ENCODE peak calls at places on chromosomes 7 and 10, in seven cellular contexts. N is GM12865; T is CD4-positive, alpha-beta T cell; W is fibroblast of pulmonary artery; K is GM13976; Q is astrocyte of the cerebellum; A is brain microvascular endothelial cell. U is an unnamed sample.

GRCh38 chr7:73703985-73704639 is 15.4 kb downstream of the STX1A start:
- DNase-seq in N (no peak), T (no peak), W (peak; percentile 31), K (peak; percentile 80), Q (no peak), A (peak; percentile 60), U (no peak)

GRCh38 chr7:132750530-132751281 is 174.4 kb upstream of the PLXNA4 start:
- DNase-seq in N (no peak), T (no peak), W (no peak), K (no peak), Q (no peak), A (no peak), U (no peak)

GRCh38 chr7:14835399-14835798 is 67.2 kb downstream of the DGKB start:
- DNase-seq in N (no peak), T (no peak), W (no peak), K (no peak), Q (no peak), A (no peak), U (no peak)

GRCh38 chr10:114548662-114549061 is 109.4 kb downstream of the ABLIM1 start:
- DNase-seq in N (peak; percentile 41), T (no peak), W (peak; percentile 83), K (no peak), Q (no peak), A (peak; percentile 53), U (no peak)

GRCh38 chr10:90968448-90969086 is 47.7 kb upstream of the ANKRD1 start:
- DNase-seq in N (no peak), T (no peak), W (peak; percentile 68), K (no peak), Q (peak; percentile 63), A (peak; percentile 24), U (no peak)

GRCh38 chr7:31249671-31250070 is 90.9 kb downstream of the NEUROD6 start:
- DNase-seq in N (no peak), T (no peak), W (no peak), K (no peak), Q (no peak), A (no peak), U (no peak)

GRCh38 chr7:43513236-43513635 is 69.7 kb upstream of the STK17A start:
- DNase-seq in N (no peak), T (no peak), W (no peak), K (no peak), Q (no peak), A (no peak), U (no peak)

GRCh38 chr7:18570890-18571478 is 75.4 kb downstream of the HDAC9 start:
- DNase-seq in N (no peak), T (no peak), W (peak; percentile 74), K (no peak), Q (peak; percentile 49), A (peak; percentile 31), U (no peak)

GRCh38 chr7:112089551-112089950 is 116.6 kb downstream of the DOCK4 start:
- DNase-seq in N (no peak), T (no peak), W (no peak), K (no peak), Q (no peak), A (no peak), U (no peak)

GRCh38 chr10:36256166-36256565 is 614.1 kb upstream of the FZD8 start:
- DNase-seq in N (no peak), T (no peak), W (peak; percentile 73), K (no peak), Q (no peak), A (no peak), U (no peak)

GRCh38 chr7:95875519-95875918 is 103.2 kb downstream of the DYNC1I1 start:
- DNase-seq in N (no peak), T (no peak), W (no peak), K (no peak), Q (no peak), A (no peak), U (no peak)

GRCh38 chr10:74650613-74651012 is 175.8 kb upstream of the KAT6B start:
- DNase-seq in N (no peak), T (no peak), W (no peak), K (peak; percentile 46), Q (no peak), A (no peak), U (no peak)

GRCh38 chr10:84194424-84195043 is at the start of gene CDHR1:
- DNase-seq in N (peak; percentile 70), T (no peak), W (no peak), K (peak; percentile 85), Q (no peak), A (no peak), U (no peak)

GRCh38 chr7:28579571-28579970 is 167.3 kb downstream of the CREB5 start:
- DNase-seq in N (no peak), T (no peak), W (no peak), K (no peak), Q (no peak), A (peak; percentile 34), U (no peak)

GRCh38 chr7:117110480-117111315 is 157.4 kb downstream of the ST7 start:
- DNase-seq in N (peak; percentile 75), T (peak; percentile 6), W (no peak), K (peak; percentile 62), Q (no peak), A (no peak), U (no peak)

GRCh38 chr7:111499027-111499426 is 63.3 kb downstream of the IMMP2L start:
- DNase-seq in N (no peak), T (no peak), W (peak; percentile 43), K (no peak), Q (peak; percentile 6), A (peak; percentile 89), U (no peak)

GRCh38 chr10:97333351-97333600 is 1.3 kb downstream of the FRAT2 start:
- DNase-seq in N (peak; percentile 54), T (no peak), W (peak; percentile 51), K (no peak), Q (peak; percentile 22), A (no peak), U (no peak)
- TF ChIP-seq CTCF in N (no peak), T (no peak), W (peak; percentile 14), K (no peak), Q (peak; percentile 28), A (peak; percentile 48), U (no peak)

GRCh38 chr10:66925896-66926719 is at the start of gene LRRTM3:
- DNase-seq in N (peak; percentile 80), T (no peak), W (peak; percentile 80), K (peak; percentile 66), Q (peak; percentile 69), A (peak; percentile 88), U (peak; percentile 24)
- TF ChIP-seq CTCF in N (peak; percentile 70), T (no peak), W (peak; percentile 82), K (peak; percentile 57), Q (peak; percentile 85), A (peak; percentile 81), U (peak; percentile 82)

DNA sequence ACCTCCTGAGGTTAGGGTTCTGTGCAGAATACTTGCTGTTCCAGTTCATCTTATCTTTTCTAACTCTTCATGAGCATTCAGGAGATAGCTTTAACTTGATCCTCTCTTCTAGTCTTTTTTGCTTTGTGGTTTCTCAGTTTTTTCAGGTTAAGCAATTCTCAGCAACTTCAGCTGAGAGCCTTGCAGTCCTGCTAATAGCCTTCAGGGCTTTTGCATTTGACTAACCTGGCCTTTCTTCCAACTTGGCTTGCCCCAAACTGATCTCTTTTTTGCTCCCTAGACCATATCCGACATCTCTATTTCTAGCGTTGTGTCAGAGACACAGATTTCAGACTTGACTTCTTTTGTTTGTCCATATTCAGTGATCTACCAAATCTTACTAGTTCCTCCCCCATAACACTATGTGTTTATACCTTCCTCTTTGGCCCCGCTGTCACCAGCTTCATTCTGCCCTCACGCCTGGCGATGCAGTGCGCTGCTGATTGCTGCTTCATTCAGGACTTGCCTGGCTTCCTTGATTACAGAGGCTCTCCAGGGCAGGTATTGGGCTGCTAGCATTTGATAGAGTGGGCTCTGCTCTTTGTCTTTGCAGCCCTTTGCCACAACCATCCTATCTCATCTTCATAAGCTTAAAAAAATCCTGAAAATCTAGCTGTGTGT is 9.5 kb downstream of the CUL1 start:
- DNase-seq in N (no peak), T (no peak), W (no peak), K (no peak), Q (no peak), A (no peak), U (no peak)
- TF ChIP-seq CTCF in N (no peak), T (no peak), W (no peak), K (no peak), Q (no peak), A (no peak), U (no peak)

DNA sequence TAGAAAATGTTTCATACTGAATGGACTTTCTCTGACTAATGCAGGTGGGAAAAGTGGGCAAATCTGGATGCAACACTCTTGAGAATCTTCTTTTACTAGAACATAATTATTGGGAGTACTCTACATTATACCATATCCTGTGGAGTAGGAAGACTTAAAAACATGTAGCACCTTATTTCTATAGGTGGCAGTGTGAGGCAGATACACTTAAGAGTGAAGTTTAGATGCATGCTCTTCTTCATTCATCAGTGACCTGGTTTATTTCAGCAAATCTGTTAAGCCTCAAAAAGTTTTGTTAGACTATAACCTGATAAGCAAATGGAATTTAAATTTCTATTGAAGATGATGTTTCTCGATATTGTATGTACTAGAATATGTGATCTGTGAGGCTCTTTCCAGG is 1087.1 kb upstream of the LRRN3 start:
- DNase-seq in N (no peak), T (no peak), W (no peak), K (no peak), Q (no peak), A (no peak), U (no peak)
- TF ChIP-seq CTCF in N (no peak), T (no peak), W (no peak), K (no peak), Q (no peak), A (no peak), U (no peak)

GRCh38 chr10:73018632-73019031 is 64.0 kb upstream of the PLA2G12B start:
- DNase-seq in N (no peak), T (no peak), W (no peak), K (no peak), Q (no peak), A (no peak), U (no peak)
- TF ChIP-seq CTCF in N (no peak), T (no peak), W (no peak), K (no peak), Q (no peak), A (no peak), U (no peak)

DNA sequence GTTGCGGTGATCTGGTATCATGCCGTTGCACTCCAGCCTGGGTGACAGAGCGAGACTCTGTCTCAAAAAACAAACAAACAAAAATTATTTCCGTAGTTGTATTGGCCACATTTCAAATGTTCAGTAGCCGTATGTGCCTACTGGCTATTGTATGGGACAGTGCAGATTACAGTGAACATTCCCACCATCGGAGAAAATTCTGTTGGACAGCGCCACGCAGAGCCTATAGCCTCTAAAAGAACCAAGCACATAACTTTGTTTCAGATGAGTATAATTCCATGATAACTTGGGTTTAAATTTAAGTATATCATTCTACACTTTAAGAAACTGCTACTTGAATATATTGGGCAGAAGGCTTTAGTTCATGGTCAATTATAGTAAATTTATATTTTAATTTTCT is 5.4 kb downstream of the TMEM178B start:
- DNase-seq in N (no peak), T (no peak), W (no peak), K (no peak), Q (no peak), A (no peak), U (no peak)
- TF ChIP-seq CTCF in N (no peak), T (no peak), W (no peak), K (no peak), Q (no peak), A (no peak), U (no peak)